ENCODE peak calls at places on chromosomes 1 and 21, in six cellular contexts. A is mucosa of descending colon, K is suprapubic skin, C is HL-60, P is spleen, Z is AG10803. W is an unnamed sample.

GRCh38 chr1:86504895-86505625 is 36.3 kb downstream of the CLCA1 start:
- DNase-seq in P (no peak), A (peak), Z (peak), K (no peak), C (no peak), W (peak)

GRCh38 chr1:55640708-55641473 is 425.7 kb upstream of the USP24 start:
- DNase-seq in Z (peak), K (peak), P (peak), A (peak), C (peak), W (no peak)

GRCh38 chr1:56301791-56302190 is 277.6 kb downstream of the PLPP3 start:
- DNase-seq in A (no peak), K (no peak), P (no peak), C (no peak), Z (peak), W (no peak)

GRCh38 chr1:14826172-14826636 is 227.7 kb downstream of the KAZN start:
- DNase-seq in C (no peak), Z (peak), P (no peak), K (peak), A (peak), W (no peak)

GRCh38 chr1:54254055-54254454 is 54.1 kb downstream of the MRPL37 start:
- DNase-seq in Z (peak), P (no peak), C (no peak), K (no peak), A (no peak), W (no peak)

GRCh38 chr1:174291059-174291458 is 131.7 kb downstream of the RABGAP1L start:
- DNase-seq in P (no peak), K (no peak), C (no peak), A (no peak), Z (no peak), W (no peak)

GRCh38 chr1:44903261-44903660 is 60.2 kb upstream of the PTCH2 start:
- DNase-seq in Z (peak), C (no peak), P (no peak), K (no peak), A (no peak), W (no peak)

GRCh38 chr1:83900530-83900929 is 98.4 kb downstream of the TTLL7 start:
- DNase-seq in Z (peak), K (no peak), C (no peak), P (no peak), A (no peak), W (no peak)

GRCh38 chr1:147641695-147642592 is 28.4 kb downstream of the ACP6 start:
- DNase-seq in A (peak), P (no peak), Z (peak), C (no peak), K (no peak), W (peak)

GRCh38 chr1:38834221-38834782 is 25.3 kb downstream of the RRAGC start:
- DNase-seq in P (no peak), Z (no peak), C (peak), A (no peak), K (no peak), W (no peak)

GRCh38 chr1:201793306-201793925 is 35.5 kb upstream of the IPO9 start:
- DNase-seq in C (no peak), K (no peak), Z (no peak), A (no peak), P (no peak), W (no peak)
- TF ChIP-seq CTCF in C (no peak), K (no peak), Z (no peak), A (no peak), P (peak), W (no peak)

DNA sequence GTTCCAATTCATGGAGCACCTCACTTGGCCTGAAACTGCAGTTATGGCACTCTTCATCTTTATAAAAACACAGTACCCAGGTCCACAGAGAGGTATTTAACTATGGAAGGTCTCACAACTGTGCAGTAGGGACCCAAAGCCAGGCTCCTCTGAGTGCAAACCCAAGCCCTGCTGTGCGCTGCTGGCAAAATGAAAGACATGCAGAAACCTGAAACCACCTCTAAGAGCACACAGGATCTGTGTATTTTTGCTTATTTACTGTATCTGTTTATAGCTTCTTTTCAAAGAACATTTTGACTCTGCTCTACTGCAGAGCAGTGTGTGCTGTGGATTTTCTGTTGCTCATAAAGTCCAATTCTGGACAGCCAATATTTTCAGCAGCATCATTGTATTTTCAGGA is 166.6 kb downstream of the DSCAM start:
- DNase-seq in Z (no peak), C (no peak), P (no peak), K (no peak), A (no peak), W (no peak)
- TF ChIP-seq CTCF in Z (no peak), C (no peak), P (no peak), K (no peak), A (no peak), W (no peak)

DNA sequence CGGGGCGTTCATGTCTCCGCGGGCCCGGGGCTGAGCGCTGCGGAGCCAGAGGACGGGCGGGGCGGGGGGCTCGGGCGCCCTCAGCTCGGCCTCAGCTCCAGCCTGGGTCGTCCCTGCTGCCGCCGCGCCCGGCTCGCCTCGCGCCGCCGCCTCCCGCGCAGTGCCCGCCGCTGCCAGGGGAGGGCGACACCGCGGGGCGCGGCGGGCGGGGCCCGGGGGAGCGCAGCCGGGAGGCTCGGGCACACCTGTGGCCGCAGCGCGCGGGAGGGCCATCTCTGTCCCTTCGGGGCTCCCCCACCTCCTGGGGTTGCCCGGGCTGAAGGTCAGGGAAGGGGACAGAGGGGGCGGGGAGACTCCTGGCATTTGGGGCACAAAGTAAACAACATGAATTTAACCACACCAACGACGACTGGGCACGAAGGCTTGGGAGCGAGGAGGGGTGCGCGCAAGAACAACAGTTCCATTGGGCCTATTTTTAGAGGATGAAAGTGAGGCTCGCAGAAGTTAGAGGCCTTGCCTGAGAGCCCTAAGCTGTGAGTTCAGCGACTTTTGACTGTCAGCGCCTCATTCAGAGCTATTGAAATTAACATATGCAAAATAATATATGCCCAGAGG is at the start of gene FAM131C:
- DNase-seq in C (no peak), K (no peak), A (no peak), P (peak), Z (no peak), W (peak)
- TF ChIP-seq CTCF in C (no peak), K (peak), A (peak), P (peak), Z (no peak), W (no peak)

GRCh38 chr1:109773900-109774485 is 10.3 kb upstream of the EPS8L3 start:
- DNase-seq in A (no peak), K (peak), P (peak), Z (no peak), C (no peak), W (no peak)

GRCh38 chr1:109772658-109773202 is 9.0 kb upstream of the EPS8L3 start:
- DNase-seq in Z (no peak), P (peak), A (no peak), C (no peak), K (peak), W (no peak)

GRCh38 chr1:109771712-109772657 is 8.3 kb upstream of the EPS8L3 start:
- DNase-seq in C (no peak), Z (no peak), K (peak), P (peak), A (no peak), W (no peak)

GRCh38 chr1:109775408-109775807 is 11.7 kb upstream of the EPS8L3 start:
- DNase-seq in Z (no peak), P (no peak), K (peak), A (no peak), C (no peak), W (no peak)

GRCh38 chr1:109773203-109773899 is 9.6 kb upstream of the EPS8L3 start:
- DNase-seq in A (peak), Z (peak), C (peak), K (peak), P (peak), W (peak)
- TF ChIP-seq CTCF in A (peak), Z (peak), C (peak), K (peak), P (peak), W (peak)

GRCh38 chr1:26387447-26387846 is 14.9 kb upstream of the ZNF683 start:
- DNase-seq in A (no peak), C (peak), K (no peak), P (peak), Z (no peak), W (peak)

GRCh38 chr1:26389604-26390247 is 17.2 kb upstream of the ZNF683 start:
- DNase-seq in C (no peak), A (no peak), Z (no peak), P (no peak), K (no peak), W (no peak)

GRCh38 chr1:26388791-26389445 is 16.4 kb upstream of the ZNF683 start:
- DNase-seq in C (no peak), K (no peak), Z (no peak), A (no peak), P (peak), W (no peak)

DNA sequence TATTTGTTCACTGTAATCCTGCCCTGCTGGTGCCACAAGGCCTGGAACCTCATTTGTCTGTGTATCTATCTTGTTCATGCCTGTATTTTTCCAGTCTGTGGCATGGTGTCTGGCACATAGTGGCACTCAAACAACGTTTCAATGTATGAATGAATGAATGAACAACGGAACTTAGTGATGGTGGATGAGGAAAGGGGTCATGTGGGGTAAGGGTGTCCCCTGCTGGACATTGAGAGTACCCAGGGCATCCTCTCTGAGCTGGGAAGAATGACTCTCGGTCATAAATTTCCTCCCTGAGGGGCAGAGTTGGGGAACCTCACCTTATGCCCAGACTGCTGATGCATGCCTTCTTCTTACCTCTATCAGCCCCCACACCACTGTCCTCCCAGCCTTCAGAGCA is 18.9 kb upstream of the ZNF683 start:
- DNase-seq in P (peak), K (no peak), A (peak), Z (peak), C (peak), W (peak)
- TF ChIP-seq CTCF in P (no peak), K (no peak), A (no peak), Z (peak), C (peak), W (no peak)

W was measured in Calu3.